ENCODE peak calls at places on chromosome X, in seven cellular contexts. R, W, D, I, T, Y and O are unnamed samples.

GRCh38 chrX:56503941-56504673 is 59.3 kb upstream of the UBQLN2 start:
- DNase-seq in R (peak; percentile 21), W (peak; percentile 0), D (no peak), I (peak; percentile 94), T (no peak), Y (no peak), O (no peak)

GRCh38 chrX:34300871-34301270 is 168.8 kb upstream of the FAM47A start:
- DNase-seq in R (peak; percentile 73), W (peak; percentile 71), D (no peak), I (peak; percentile 66), T (no peak), Y (peak; percentile 58), O (peak; percentile 61)

GRCh38 chrX:16785247-16786138 is 773 bp upstream of the TXLNG start:
- DNase-seq in R (peak; percentile 35), W (no peak), D (no peak), I (no peak), T (peak; percentile 15), Y (no peak), O (peak; percentile 49)

GRCh38 chrX:132022115-132022862 is 813 bp upstream of the STK26 start:
- DNase-seq in R (no peak), W (peak; percentile 18), D (no peak), I (peak; percentile 40), T (peak; percentile 16), Y (peak; percentile 5), O (peak; percentile 28)

GRCh38 chrX:25011589-25012432 is 4.0 kb downstream of the ARX start:
- DNase-seq in R (no peak), W (no peak), D (no peak), I (no peak), T (no peak), Y (no peak), O (no peak)

GRCh38 chrX:155070663-155070974 is 317 bp downstream of the CMC4 start:
- DNase-seq in R (no peak), W (no peak), D (no peak), I (no peak), T (no peak), Y (no peak), O (no peak)

GRCh38 chrX:20527458-20528099 is 260.9 kb upstream of the RPS6KA3 start:
- DNase-seq in R (peak; percentile 33), W (peak; percentile 41), D (no peak), I (peak; percentile 27), T (no peak), Y (peak; percentile 32), O (peak; percentile 36)

GRCh38 chrX:115968436-115969252 is 201.9 kb upstream of the AGTR2 start:
- DNase-seq in R (peak; percentile 77), W (peak; percentile 20), D (no peak), I (peak; percentile 49), T (no peak), Y (peak; percentile 8), O (peak; percentile 88)

GRCh38 chrX:25022499-25023325 is 6.9 kb upstream of the ARX start:
- DNase-seq in R (peak; percentile 34), W (no peak), D (no peak), I (no peak), T (no peak), Y (no peak), O (no peak)

GRCh38 chrX:27918799-27919198 is 62.5 kb downstream of the DCAF8L1 start:
- DNase-seq in R (peak; percentile 25), W (peak; percentile 45), D (no peak), I (peak; percentile 42), T (no peak), Y (peak; percentile 28), O (peak; percentile 3)

GRCh38 chrX:41982966-41983365 is 59.6 kb upstream of the CASK start:
- DNase-seq in R (no peak), W (no peak), D (no peak), I (no peak), T (no peak), Y (no peak), O (no peak)

GRCh38 chrX:116272328-116272727 is 101.8 kb downstream of the AGTR2 start:
- DNase-seq in R (peak; percentile 5), W (peak; percentile 93), D (no peak), I (peak; percentile 91), T (no peak), Y (peak; percentile 90), O (no peak)

GRCh38 chrX:63250253-63250868 is 100.8 kb downstream of the SPIN4 start:
- DNase-seq in R (peak; percentile 77), W (peak; percentile 88), D (no peak), I (peak; percentile 82), T (peak; percentile 26), Y (peak; percentile 73), O (peak; percentile 84)

DNA sequence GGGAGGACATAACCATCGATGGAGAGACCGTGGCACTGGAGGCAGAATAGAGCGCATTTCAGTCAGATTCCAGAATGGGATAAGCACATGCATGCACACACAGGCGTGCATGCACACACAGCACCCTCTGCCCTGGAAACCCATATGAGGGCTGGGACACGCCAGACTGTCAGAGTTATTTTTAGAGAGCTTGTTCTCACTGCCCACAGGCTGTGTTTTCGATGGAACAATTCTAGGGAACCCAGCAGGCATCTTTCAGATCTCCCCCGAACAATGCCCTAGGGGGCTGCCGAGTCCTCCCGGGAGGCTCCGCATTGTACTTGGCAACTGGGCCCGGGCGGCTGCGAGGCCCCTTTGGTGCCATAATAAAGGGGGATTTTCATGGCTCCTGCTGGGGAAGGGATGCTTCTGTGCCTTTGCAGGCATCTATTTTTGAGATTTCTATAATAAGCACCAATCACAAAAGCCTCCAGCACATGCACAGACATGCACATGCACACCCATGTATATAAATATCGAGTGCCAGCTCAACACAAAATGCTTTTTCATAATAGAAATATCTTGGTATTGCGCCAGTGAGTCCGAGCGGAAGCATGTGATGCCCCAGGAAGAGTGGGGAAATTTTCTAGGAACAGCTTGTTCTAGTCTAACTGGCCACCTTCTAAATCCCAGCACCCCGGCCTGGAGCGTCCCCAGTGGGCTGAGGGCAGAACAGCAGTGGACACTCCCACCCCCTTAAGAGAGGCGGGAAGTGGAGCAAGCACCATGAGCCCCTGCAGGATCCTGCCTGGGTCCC is 88.6 kb downstream of the PHKA2 start:
- DNase-seq in R (peak; percentile 25), W (peak; percentile 83), D (no peak), I (peak; percentile 88), T (no peak), Y (no peak), O (no peak)
- TF ChIP-seq CTCF in R (no peak), W (peak; percentile 70), D (peak; percentile 35), I (peak; percentile 61), T (no peak), Y (peak; percentile 6), O (peak; percentile 38)

GRCh38 chrX:71563921-71564320 is 14.3 kb upstream of the GCNA start:
- DNase-seq in R (no peak), W (no peak), D (no peak), I (no peak), T (no peak), Y (no peak), O (no peak)

GRCh38 chrX:71556026-71556425 is 22.2 kb upstream of the GCNA start:
- DNase-seq in R (no peak), W (no peak), D (no peak), I (no peak), T (no peak), Y (no peak), O (no peak)

DNA sequence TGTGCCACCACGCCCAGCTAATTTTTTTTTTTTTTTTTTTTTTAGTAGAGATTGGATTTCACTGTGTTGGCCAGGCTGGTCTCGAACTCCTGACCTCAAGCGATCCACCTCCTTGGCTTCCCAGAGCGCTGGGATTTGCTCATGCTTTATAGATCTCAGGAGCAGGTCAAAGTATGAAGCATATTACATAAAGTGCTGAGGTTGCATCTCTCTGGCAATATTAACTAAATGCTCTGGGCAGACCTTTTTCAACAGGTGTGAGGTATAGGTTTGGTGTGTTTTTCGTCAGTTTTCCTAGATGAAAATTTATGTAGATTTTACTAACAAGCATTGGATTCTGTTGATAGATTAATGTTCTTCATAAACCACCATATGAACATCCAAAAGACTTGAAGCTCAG is 19.3 kb upstream of the GCNA start:
- DNase-seq in R (no peak), W (no peak), D (no peak), I (no peak), T (no peak), Y (no peak), O (no peak)
- H3K4me3 ChIP-seq in R (no peak overlapping the region), W (no peak overlapping the region), D (no peak overlapping the region), I (no peak overlapping the region), T (no peak overlapping the region), Y (no peak overlapping the region), O (no peak overlapping the region)

DNA sequence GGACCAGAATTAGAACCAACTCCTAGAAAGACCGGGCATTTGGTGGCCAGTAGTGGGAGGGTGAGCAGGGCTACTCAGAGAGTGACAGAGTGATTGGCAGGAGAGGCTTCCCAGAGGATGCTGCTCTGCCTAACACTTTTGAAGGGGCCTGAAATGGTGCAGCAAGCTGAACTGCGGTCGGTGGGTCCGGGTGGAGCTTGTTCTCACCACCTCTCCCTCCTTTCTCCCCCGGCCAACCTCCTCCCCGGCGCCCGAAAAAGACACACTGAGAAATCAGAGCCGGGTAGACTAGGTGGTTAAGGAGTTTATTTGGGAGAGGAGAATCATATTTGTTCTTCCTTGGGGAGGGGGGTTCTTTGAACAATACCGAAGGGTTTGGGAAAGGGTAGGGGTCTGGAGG is 1.4 kb upstream of the PRICKLE3 start:
- DNase-seq in R (no peak), W (no peak), D (no peak), I (no peak), T (no peak), Y (no peak), O (no peak)
- TF ChIP-seq CTCF in R (no peak), W (no peak), D (no peak), I (no peak), T (no peak), Y (no peak), O (no peak)

GRCh38 chrX:139834879-139835278 is 98.0 kb downstream of the ATP11C start:
- DNase-seq in R (no peak), W (no peak), D (no peak), I (no peak), T (no peak), Y (no peak), O (no peak)

GRCh38 chrX:139828830-139829229 is 104.0 kb downstream of the ATP11C start:
- DNase-seq in R (no peak), W (no peak), D (no peak), I (no peak), T (no peak), Y (no peak), O (no peak)

GRCh38 chrX:139832728-139833309 is 100.0 kb downstream of the ATP11C start:
- DNase-seq in R (no peak), W (no peak), D (no peak), I (no peak), T (no peak), Y (no peak), O (no peak)

GRCh38 chrX:139831017-139831416 is 101.8 kb downstream of the ATP11C start:
- DNase-seq in R (no peak), W (peak; percentile 19), D (no peak), I (no peak), T (no peak), Y (no peak), O (no peak)

DNA sequence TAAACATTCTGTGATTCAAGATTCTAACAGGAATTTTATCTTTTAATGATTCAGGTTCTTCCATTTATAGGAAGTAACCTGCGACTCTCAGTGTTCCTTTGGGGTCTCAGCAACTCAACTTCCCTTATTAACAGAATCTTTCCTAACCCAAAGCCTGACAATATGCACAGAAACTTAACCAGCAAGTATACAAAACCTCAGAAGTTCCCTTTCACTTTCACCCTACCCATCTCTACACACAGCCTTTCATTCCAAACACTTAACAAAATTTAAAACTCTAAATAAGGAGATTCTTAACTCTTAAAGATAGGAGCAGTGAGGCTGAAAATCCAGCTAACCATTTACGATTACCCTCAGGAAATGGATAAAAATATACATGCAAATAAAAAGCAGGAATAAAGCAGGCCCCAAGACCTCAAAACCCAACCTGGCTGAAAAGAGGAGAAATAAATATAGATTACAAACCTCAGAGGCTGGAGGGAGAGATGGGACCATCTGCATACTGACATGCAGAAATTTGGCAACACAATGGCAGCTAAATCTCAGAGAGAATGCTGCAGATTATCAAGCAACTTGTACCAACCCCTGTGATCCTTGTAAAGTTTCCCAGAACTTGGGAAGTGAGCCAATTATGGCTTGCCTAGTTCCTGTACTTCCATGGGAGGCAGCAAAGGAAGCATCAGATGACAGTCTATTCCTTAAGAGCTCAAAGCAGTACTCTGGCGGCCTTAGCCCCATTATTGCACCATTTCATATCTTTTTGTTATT is 101.0 kb downstream of the ATP11C start:
- DNase-seq in R (peak; percentile 17), W (peak; percentile 57), D (no peak), I (peak; percentile 36), T (no peak), Y (peak; percentile 54), O (peak; percentile 19)
- H3K4me3 ChIP-seq in R (no peak overlapping the region), W (no peak overlapping the region), D (no peak overlapping the region), I (no peak overlapping the region), T (no peak overlapping the region), Y (no peak overlapping the region), O (no peak overlapping the region)